ENCODE peak calls at places on chromosome 19, in four cellular contexts. P is GM12878, O is HepG2, G is WTC11. R is an unnamed sample.

GRCh38 chr19:51548213-51548651 is 16.8 kb upstream of the SIGLEC6 start:
- DNase-seq in P (no peak), G (no peak), O (no peak), R (no peak)

GRCh38 chr19:43910884-43911283 is 24.2 kb downstream of the ZNF45 start:
- DNase-seq in G (no peak), P (no peak), O (no peak), R (no peak)

GRCh38 chr19:39582442-39582841 is 19.9 kb upstream of the LGALS13 start:
- DNase-seq in P (no peak), G (no peak), O (no peak), R (no peak)

GRCh38 chr19:58395979-58396627 is 647 bp downstream of the RNF225 start:
- DNase-seq in G (peak; percentile 36), O (no peak), P (no peak), R (peak; percentile 31)

GRCh38 chr19:1789282-1790020 is 22.6 kb downstream of the ATP8B3 start:
- DNase-seq in P (no peak), O (no peak), G (no peak), R (no peak)

GRCh38 chr19:9823816-9824215 is 3.9 kb upstream of the UBL5 start:
- DNase-seq in O (no peak), G (no peak), P (no peak), R (no peak)

GRCh38 chr19:17262557-17262956 is 2.0 kb downstream of the USHBP1 start:
- DNase-seq in G (no peak), P (no peak), O (no peak), R (no peak)

GRCh38 chr19:34904846-34905527 is 21.7 kb upstream of the ZNF30 start:
- DNase-seq in O (no peak), G (peak; percentile 52), P (no peak), R (no peak)

GRCh38 chr19:42488783-42489521 is 39.3 kb downstream of the CEACAM1 start:
- DNase-seq in G (no peak), O (peak; percentile 100), P (no peak), R (no peak)

GRCh38 chr19:42088471-42089190 is 12.7 kb downstream of the ZNF574 start:
- DNase-seq in O (no peak), G (no peak), P (no peak), R (no peak)

GRCh38 chr19:34667349-34668076 is 9.4 kb downstream of the SCGB2B2 start:
- DNase-seq in G (no peak), O (peak; percentile 16), P (no peak), R (no peak)

DNA sequence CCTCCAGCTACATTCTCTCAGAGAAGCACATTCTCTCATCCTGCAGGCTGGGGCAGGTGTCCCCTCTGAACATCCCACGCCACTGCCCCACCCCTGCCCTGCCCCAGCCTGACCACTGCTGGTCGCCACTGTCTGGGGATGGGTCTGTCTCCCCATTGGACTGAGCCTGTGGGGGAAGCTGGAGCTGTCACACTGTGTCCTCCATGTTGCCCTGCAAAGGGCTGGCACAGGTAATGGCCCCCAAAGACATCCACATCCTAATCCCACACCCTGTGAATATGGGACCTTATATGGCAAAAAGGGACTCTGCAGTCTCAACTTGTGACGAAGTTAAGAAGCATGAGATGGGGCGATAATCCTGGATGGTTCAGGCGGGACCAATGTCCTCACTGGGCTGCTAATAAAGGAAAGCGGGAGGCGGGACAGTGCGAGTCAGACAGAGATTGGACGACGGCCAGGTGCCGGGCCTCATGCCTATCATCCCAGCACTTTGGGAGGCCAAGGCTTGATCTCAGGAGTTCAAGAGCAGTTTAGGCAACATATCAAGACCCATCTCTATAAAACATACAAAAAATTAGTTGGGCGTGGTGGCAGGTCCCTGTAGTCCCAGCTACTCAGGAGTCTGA is 9.1 kb downstream of the AP2S1 start:
- DNase-seq in G (no peak), O (no peak), P (no peak), R (no peak)
- TF ChIP-seq CBFB in G (no peak), O (no peak), P (no peak), R (no peak)

DNA sequence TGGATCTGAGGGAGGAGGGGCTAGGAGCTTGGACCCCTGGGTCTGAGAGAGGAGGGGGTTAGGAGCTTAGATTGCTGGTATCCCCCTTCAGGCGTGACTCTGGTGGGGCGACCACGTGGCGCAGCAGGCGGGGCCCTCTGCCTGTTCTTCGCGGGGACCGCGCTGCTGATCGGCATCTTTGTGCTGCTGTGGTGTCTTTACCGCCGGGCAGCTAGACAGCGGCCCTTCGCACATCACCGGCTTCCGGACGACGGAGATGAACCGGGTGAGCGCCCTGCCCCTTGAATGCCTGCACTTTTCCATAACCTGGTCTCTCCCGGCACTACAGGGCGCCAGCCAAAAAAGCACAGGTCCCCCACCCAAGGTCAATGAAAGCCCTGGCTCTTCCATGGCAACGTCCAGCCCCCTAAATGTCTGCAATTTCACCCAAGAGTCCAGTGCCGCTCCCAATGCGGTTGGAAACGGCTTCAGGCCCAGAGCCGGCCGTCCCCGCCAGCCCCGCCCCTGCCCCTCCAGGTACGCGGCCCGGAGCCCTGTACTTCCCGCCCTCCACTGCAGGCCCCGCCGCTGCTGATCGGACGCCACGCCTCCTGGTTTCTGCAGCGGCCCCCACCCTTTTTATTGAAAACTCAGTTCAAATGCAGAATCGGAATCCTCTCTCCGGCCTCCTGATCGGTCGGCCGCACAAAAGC is 2.8 kb downstream of the GFY start:
- DNase-seq in G (peak; percentile 86), O (no peak), P (no peak), R (peak; percentile 73)
- TF ChIP-seq USF2 in G (peak; percentile 61), O (no peak), P (no peak), R (peak; percentile 72)

DNA sequence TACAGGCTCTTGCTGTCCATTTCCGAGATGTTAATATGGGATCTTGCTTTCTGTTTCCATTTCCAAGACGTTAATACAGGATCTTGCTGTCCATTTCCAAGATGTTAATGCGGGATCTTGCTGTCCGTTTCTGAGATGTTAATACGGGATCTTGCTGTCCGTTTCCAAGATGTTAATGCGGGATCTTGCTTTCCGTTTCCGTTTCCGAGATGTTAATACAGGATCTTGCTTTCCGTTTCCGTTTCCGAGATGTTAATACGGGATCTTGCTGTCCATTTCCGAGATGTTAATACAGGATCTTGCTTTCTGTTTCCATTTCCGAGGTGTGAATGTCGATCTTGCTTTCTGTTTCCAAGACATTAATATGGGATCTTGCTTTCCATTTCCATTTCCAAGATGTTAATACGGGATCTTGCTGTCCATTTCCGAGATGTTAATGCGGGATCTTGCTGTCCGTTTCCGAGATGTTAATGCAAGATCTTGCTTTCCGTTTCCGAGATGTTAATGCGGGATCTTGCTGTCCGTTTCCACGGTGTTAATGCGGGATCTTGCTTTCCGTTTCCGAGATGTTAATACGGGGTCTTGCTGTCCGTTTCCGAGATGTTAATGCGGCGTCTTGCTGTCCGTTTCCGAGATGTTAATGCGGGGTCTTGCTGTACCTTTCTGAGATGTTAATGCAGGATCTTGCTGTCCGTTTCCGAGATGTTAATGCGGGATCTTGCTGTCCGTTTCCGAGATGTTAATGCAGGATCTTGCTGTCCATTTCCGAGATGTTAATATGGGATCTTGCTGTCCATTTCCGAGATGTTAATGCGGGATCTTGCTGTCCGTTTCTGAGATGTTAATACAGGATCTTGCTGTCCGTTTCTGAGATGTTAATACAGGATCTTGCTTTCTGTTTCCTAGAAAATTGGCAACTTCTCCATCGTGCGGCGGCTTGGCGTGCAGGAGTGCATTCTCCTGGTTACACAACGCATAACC is 38.3 kb downstream of the PEX11G start:
- DNase-seq in P (peak; percentile 49), O (peak; percentile 32), G (no peak), R (no peak)
- TF ChIP-seq CBFB in P (no peak), O (no peak), G (no peak), R (no peak)

GRCh38 chr19:6828698-6829633 is 56.5 kb downstream of the VAV1 start:
- DNase-seq in G (peak; percentile 36), O (no peak), P (peak; percentile 8), R (peak; percentile 87)
- TF ChIP-seq USF2 in G (no peak), O (no peak), P (no peak), R (no peak)

GRCh38 chr19:53908106-53908932 is 759 bp upstream of the CACNG7 start:
- DNase-seq in G (peak; percentile 94), O (no peak), P (no peak), R (peak; percentile 75)
- TF ChIP-seq CBFB in G (no peak), O (no peak), P (no peak), R (no peak)

GRCh38 chr19:413756-414420 is 4.9 kb upstream of the C2CD4C start:
- DNase-seq in O (no peak), G (no peak), P (no peak), R (no peak)

GRCh38 chr19:411723-412355 is 2.9 kb upstream of the C2CD4C start:
- DNase-seq in P (no peak), O (no peak), G (no peak), R (no peak)

GRCh38 chr19:410243-410781 is 1.4 kb upstream of the C2CD4C start:
- DNase-seq in P (no peak), O (no peak), G (no peak), R (no peak)

GRCh38 chr19:415292-415691 is 6.3 kb upstream of the C2CD4C start:
- DNase-seq in O (no peak), G (no peak), P (no peak), R (no peak)

DNA sequence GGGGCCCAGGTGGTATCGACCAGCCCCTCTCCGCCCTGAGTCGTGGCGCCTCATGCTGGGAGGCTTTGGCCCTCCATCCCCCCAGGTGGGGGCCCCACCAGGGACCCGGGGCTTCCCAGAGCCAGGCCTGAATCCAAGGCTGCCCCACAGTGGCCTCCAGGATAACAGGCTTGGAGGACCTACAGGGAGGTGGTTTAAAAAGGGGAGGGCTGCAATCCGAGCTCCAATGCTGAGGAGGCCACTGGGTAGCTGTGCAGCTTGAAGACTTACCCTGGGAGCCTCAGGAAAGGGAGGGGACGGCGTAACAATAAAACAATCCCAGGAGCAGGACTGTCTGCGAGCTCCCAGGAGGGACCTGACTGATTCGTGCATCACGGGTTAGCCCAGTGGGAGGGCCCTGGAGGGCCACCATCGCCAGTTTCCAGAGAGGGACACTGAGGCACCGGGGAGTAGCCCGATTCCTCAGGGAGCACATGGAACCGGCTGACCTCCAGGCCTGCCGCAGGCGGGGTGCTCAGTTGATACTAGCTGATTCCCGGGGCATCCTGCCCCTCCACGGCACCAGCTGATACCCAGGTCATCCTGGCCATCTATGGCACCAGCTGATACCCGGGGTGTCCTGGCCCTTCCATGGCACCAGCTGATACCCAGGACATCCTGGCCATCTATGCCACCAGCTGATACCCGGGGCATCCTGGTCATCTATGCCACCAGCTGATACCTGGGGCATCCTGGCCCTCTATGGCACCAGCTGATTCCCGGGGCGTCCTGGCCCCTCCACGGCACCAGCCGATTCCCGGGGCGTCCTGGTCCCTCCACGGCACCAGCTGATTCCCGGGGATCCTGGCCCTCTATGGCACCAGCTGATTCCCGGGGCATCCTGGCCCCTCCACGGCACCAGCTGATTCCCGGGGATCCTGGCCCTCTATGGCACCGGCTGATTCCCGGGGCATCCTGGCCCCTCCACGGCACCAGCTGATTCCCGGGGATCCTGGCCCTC is 3.7 kb upstream of the C2CD4C start:
- DNase-seq in O (no peak), G (peak; percentile 50), P (no peak), R (no peak)
- TF ChIP-seq USF2 in O (no peak), G (no peak), P (no peak), R (no peak)

GRCh38 chr19:30887042-30887441 is 462.2 kb downstream of the TSHZ3 start:
- DNase-seq in G (no peak), P (no peak), O (no peak), R (no peak)

GRCh38 chr19:30883071-30883470 is 466.2 kb downstream of the TSHZ3 start:
- DNase-seq in P (no peak), O (no peak), G (no peak), R (no peak)

GRCh38 chr19:30884146-30884812 is 465.0 kb downstream of the TSHZ3 start:
- DNase-seq in O (no peak), G (no peak), P (no peak), R (no peak)

GRCh38 chr19:30890033-30890432 is 459.2 kb downstream of the TSHZ3 start:
- DNase-seq in G (no peak), P (no peak), O (no peak), R (no peak)

GRCh38 chr19:30888937-30889336 is 460.3 kb downstream of the TSHZ3 start:
- DNase-seq in O (no peak), P (no peak), G (no peak), R (no peak)
- TF ChIP-seq CBFB in O (no peak), P (no peak), G (no peak), R (no peak)